ENCODE peak calls at places on chromosome 9, in four cellular contexts. B is HCT116, D is HepG2, N is K562. P is an unnamed sample.

GRCh38 chr9:20353529-20353928 is 268.8 kb downstream of the MLLT3 start:
- DNase-seq in B (no peak), D (no peak), N (no peak), P (no peak)

GRCh38 chr9:20243866-20244647 is 378.2 kb downstream of the MLLT3 start:
- DNase-seq in B (no peak), D (no peak), N (no peak), P (no peak)

GRCh38 chr9:123322771-123323481 is 33.1 kb upstream of the CRB2 start:
- DNase-seq in B (no peak), D (no peak), N (no peak), P (no peak)

GRCh38 chr9:4111233-4112000 is 188.5 kb downstream of the GLIS3 start:
- DNase-seq in B (no peak), D (no peak), N (no peak), P (no peak)

GRCh38 chr9:115291841-115292240 is 173.9 kb upstream of the TNC start:
- DNase-seq in B (no peak), D (no peak), N (no peak), P (no peak)

GRCh38 chr9:77010527-77010926 is 8.9 kb upstream of the FOXB2 start:
- DNase-seq in B (no peak), D (no peak), N (no peak), P (no peak)

GRCh38 chr9:98231770-98232478 is 23.5 kb downstream of the TBC1D2 start:
- DNase-seq in B (no peak), D (no peak), N (no peak), P (no peak)

GRCh38 chr9:135307314-135307713 is 172.3 kb upstream of the PPP1R26 start:
- DNase-seq in B (no peak), D (no peak), N (no peak), P (no peak)

GRCh38 chr9:16559418-16560188 is 310.9 kb downstream of the BNC2 start:
- DNase-seq in B (no peak), D (no peak), N (no peak), P (no peak)

GRCh38 chr9:136292591-136293448 is 11.1 kb downstream of the CCDC187 start:
- DNase-seq in B (no peak), D (no peak), N (no peak), P (no peak)

GRCh38 chr9:107983191-107983603 is 493.6 kb upstream of the KLF4 start:
- DNase-seq in B (no peak), D (no peak), N (no peak), P (no peak)

GRCh38 chr9:133135193-133135745 is 14.2 kb upstream of the RALGDS start:
- DNase-seq in B (peak; percentile 90), D (no peak), N (no peak), P (peak; percentile 73)

GRCh38 chr9:69532359-69532758 is 139.8 kb downstream of the APBA1 start:
- DNase-seq in B (no peak), D (no peak), N (peak; percentile 2), P (no peak)

GRCh38 chr9:35951736-35952135 is 6.2 kb downstream of the OR2S2 start:
- DNase-seq in B (no peak), D (no peak), N (no peak), P (no peak)

GRCh38 chr9:106981396-106982287 is 118.7 kb downstream of the ZNF462 start:
- DNase-seq in B (no peak), D (no peak), N (no peak), P (no peak)

GRCh38 chr9:36793277-36793676 is 220.6 kb downstream of the MELK start:
- DNase-seq in B (peak; percentile 32), D (no peak), N (peak; percentile 14), P (no peak)

GRCh38 chr9:25703826-25704357 is 25.6 kb upstream of the TUSC1 start:
- DNase-seq in B (no peak), D (no peak), N (no peak), P (no peak)

GRCh38 chr9:100324594-100325200 is 28.0 kb downstream of the TEX10 start:
- DNase-seq in B (peak; percentile 27), D (peak; percentile 9), N (peak; percentile 42), P (no peak)

GRCh38 chr9:74645007-74645639 is 148.0 kb downstream of the RORB start:
- DNase-seq in B (peak; percentile 7), D (peak; percentile 18), N (peak; percentile 9), P (peak; percentile 10)

GRCh38 chr9:90642570-90643539 is at the start of gene DIRAS2:
- DNase-seq in B (peak; percentile 6), D (no peak), N (no peak), P (no peak)

GRCh38 chr9:98958271-98958989 is 14.7 kb downstream of the COL15A1 start:
- DNase-seq in B (no peak), D (no peak), N (no peak), P (no peak)

GRCh38 chr9:4009006-4009511 is 290.8 kb downstream of the GLIS3 start:
- DNase-seq in B (no peak), D (no peak), N (no peak), P (no peak)

GRCh38 chr9:122159925-122160246 is 178 bp downstream of the MORN5 start:
- DNase-seq in B (no peak), D (no peak), N (no peak), P (no peak)

GRCh38 chr9:76567086-76567485 is 108.1 kb downstream of the GCNT1 start:
- DNase-seq in B (no peak), D (no peak), N (no peak), P (no peak)

GRCh38 chr9:137575725-137576411 is 2.9 kb downstream of the DPH7 start:
- DNase-seq in B (no peak), D (no peak), N (no peak), P (no peak)

GRCh38 chr9:98514841-98515240 is 193.9 kb downstream of the GABBR2 start:
- DNase-seq in B (no peak), D (no peak), N (no peak), P (no peak)

GRCh38 chr9:136760424-136760823 is 2.4 kb upstream of the LCN8 start:
- DNase-seq in B (no peak), D (no peak), N (no peak), P (no peak)

GRCh38 chr9:18596920-18597319 is 123.0 kb downstream of the ADAMTSL1 start:
- DNase-seq in B (no peak), D (no peak), N (no peak), P (no peak)

GRCh38 chr9:37456808-37457207 is 8.4 kb downstream of the ZBTB5 start:
- DNase-seq in B (no peak), D (no peak), N (no peak), P (no peak)

GRCh38 chr9:130948266-130948665 is 9.2 kb upstream of the FIBCD1 start:
- DNase-seq in B (no peak), D (no peak), N (no peak), P (no peak)

GRCh38 chr9:87959916-87960581 is 14.3 kb downstream of the CDK20 start:
- DNase-seq in B (no peak), D (no peak), N (peak; percentile 6), P (no peak)

GRCh38 chr9:31137850-31138160 is 1246.6 kb upstream of the ACO1 start:
- DNase-seq in B (no peak), D (no peak), N (no peak), P (no peak)

DNA sequence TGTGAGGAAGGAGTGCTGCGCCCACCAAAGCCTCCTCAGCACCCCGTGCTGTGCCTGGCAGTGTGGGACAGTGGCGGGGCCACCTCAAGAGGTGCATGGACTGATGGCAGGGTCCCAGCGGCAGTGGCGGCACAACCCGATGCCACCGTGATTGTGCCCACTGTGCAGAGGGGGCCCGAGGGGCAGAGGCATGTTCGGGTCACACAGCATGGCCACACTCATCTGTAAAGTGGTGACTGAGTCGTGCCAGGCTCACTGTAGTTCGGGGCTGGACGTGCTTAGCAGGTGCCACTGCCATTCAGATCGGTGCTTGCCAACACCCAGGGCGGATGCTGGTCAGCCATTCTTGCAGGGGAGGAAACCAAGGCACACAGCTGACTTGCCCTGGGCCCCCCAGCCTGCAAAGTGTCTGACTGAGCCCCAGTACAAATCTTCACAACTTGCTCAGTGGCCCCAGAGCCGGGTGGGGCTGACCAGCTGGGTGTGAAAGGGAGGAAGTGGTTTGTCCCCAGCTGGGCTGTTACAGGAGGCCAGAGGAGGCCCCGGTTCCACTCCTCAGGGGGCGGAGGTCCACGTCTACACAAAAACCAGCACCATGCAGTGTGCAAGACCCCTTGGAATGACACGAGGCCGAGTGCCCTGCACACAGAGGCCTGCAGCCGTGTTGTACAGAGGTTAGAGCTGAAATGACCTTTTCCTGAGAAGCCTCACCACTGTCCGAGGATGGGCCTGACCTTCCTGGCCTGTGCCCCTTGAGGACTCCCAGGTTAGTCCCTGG is 17.8 kb downstream of the FGD3 start:
- DNase-seq in B (no peak), D (no peak), N (no peak), P (no peak)
- TF ChIP-seq TCF7L2 in B (no peak), D (no peak), N (no peak), P (no peak)

DNA sequence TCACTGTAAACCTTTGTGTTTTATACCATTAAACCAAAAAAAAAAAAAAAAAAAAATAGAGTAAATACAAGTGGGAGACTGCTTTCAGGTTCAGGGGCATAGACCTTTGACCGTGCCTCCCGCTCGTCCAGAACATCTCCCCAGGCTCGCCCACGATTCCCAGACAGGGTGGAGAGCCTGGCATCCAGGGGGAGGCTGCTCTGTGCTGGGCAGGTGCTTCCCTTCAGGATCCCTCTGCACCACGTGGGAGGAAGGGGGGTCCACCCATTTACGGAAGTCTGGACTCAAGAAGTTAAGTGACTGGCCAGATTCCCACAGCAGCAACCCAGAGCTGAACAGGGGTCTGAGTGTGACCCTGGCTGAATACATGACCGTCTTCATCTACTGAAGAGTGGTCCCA is 125.4 kb upstream of the LMX1B start:
- DNase-seq in B (no peak), D (no peak), N (no peak), P (no peak)
- TF ChIP-seq POLR2AphosphoS5 in B (no peak), D (no peak), N (no peak), P (no peak)

DNA sequence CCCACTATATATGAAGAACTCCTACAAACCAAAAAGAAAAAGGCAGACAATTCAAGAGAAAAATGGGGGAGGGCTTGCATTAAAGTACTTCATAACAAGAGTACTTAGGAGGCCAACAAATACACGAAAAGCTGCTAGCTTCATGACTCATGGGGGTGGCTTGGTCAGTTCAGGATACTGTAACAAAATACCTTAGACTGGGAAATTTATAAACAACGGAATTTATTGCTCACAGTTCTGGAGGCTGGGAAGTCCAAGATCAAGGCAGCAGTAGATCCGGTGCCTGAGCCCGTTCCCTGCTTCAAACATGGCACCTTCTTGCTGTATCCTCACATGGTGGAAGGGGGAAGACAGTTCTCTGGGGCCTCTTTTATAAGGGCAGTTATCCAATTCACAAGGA is 111.4 kb downstream of the C9orf50 start:
- DNase-seq in B (no peak), D (no peak), N (no peak), P (no peak)
- TF ChIP-seq TCF7L2 in B (no peak), D (no peak), N (no peak), P (no peak)

DNA sequence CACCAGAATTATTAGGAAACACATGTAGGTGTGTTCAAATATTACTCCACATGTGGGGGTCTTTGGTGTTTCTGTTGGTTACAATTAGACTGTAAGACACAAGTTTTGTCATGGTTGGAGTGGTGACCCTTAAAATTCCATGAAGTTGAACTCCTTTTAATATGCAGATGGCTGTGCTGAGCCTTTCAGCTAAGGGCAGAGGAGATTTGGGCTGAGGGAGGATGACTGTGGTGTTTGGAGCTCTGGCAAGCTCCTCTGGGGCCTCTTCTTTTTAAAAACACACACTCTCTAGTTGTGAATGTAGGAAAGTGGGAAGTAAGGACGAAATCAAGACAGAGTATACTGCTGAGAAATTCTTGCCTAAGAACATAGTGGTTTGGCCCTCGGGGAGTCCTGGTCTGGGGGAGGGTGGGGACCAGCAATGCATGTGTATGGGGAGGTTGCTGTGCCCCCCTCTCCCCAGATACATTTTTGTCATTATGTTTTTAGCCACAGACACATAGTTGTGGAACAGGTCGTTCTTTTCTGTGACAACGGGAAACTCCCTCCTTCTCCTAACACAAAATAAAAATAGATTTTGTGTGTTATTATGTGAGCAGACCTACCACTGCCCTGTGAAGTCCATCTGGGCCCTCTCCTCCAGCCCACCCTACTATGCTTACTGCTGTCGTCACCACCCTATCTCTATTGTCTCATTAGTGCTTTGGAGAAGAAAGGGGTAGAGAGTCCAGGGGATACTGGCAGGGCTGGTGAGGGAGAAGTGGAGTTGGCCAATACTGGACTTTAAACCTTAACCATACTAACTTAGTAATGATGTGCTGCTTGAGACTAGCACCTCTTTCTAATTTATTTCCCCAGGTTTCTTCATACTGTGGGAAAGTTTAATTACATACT is 10.0 kb downstream of the SMARCA2 start:
- DNase-seq in B (no peak), D (no peak), N (no peak), P (no peak)
- TF ChIP-seq POLR2AphosphoS5 in B (no peak), D (no peak), N (no peak), P (no peak)

P was measured in Panc1.